ENCODE peak calls at places on chromosome 22, in four cellular contexts. U is endothelial cell, C is neural crest cell, T is WTC11. D is an unnamed sample.

GRCh38 chr22:42399315-42400271 is 32.6 kb downstream of the NFAM1 start:
- DNase-seq in T (peak), U (no peak), C (no peak), D (no peak)

GRCh38 chr22:46500201-46500600 is 37.2 kb downstream of the CELSR1 start:
- DNase-seq in T (peak), U (peak), C (peak), D (no peak)

GRCh38 chr22:46193898-46194310 is 43.6 kb downstream of the PPARA start:
- DNase-seq in U (no peak), C (no peak), T (no peak), D (no peak)

GRCh38 chr22:26579331-26579886 is 10.5 kb downstream of the TPST2 start:
- DNase-seq in C (no peak), U (no peak), T (no peak), D (no peak)

GRCh38 chr22:19463491-19464469 is 15.2 kb downstream of the UFD1 start:
- DNase-seq in C (no peak), U (no peak), T (no peak), D (peak)

GRCh38 chr22:29152045-29152380 is 53.7 kb upstream of the EMID1 start:
- DNase-seq in T (peak), C (no peak), U (peak), D (no peak)

GRCh38 chr22:45580703-45581381 is 78.2 kb downstream of the FBLN1 start:
- DNase-seq in T (no peak), C (no peak), U (no peak), D (no peak)

GRCh38 chr22:39967103-39967829 is 7.1 kb downstream of the TMA7B start:
- DNase-seq in T (no peak), U (no peak), C (no peak), D (no peak)

GRCh38 chr22:40400173-40400572 is 29.8 kb downstream of the SGSM3 start:
- DNase-seq in C (no peak), T (no peak), U (no peak), D (peak)

GRCh38 chr22:48707749-48708557 is 1119.7 kb downstream of the BRD1 start:
- DNase-seq in U (no peak), C (no peak), T (no peak), D (no peak)

GRCh38 chr22:44199866-44200265 is 19.1 kb downstream of the PARVG start:
- DNase-seq in T (no peak), C (no peak), U (no peak), D (no peak)

GRCh38 chr22:23245045-23245798 is 64.9 kb downstream of the BCR start:
- DNase-seq in C (no peak), T (no peak), U (no peak), D (no peak)

GRCh38 chr22:50686794-50687193 is 14.2 kb downstream of the SHANK3 start:
- DNase-seq in C (no peak), U (no peak), T (no peak), D (no peak)

GRCh38 chr22:16968218-16968595 is 39.8 kb downstream of the GAB4 start:
- DNase-seq in U (no peak), T (no peak), C (no peak), D (no peak)

GRCh38 chr22:47238886-47239860 is 476.7 kb downstream of the TBC1D22A start:
- DNase-seq in T (no peak), C (no peak), U (no peak), D (no peak)

GRCh38 chr22:35752172-35752832 is 34.6 kb downstream of the APOL5 start:
- DNase-seq in T (no peak), C (no peak), U (no peak), D (no peak)

GRCh38 chr22:21642584-21643448 is 714 bp downstream of the SDF2L1 start:
- DNase-seq in T (peak), U (peak), C (peak), D (peak)

GRCh38 chr22:24066872-24067271 is 55.8 kb downstream of the CABIN1 start:
- DNase-seq in C (no peak), T (no peak), U (no peak), D (peak)